ENCODE peak calls at places on chromosomes 12 and 14, in eight cellular contexts. Y, I, D, C, E, H, J and W are unnamed samples.

GRCh38 chr14:80426686-80427085 is 215.4 kb upstream of the DIO2 start:
- DNase-seq in Y (no peak), I (no peak), D (no peak), C (no peak), E (no peak), H (no peak), J (peak; percentile 60), W (no peak)

GRCh38 chr14:36521598-36522345 is 1.7 kb upstream of the NKX2-1 start:
- DNase-seq in Y (no peak), I (no peak), D (peak; percentile 50), C (no peak), E (no peak), H (no peak), J (no peak), W (no peak)

GRCh38 chr12:6954316-6954710 is 3.2 kb downstream of the PTPN6 start:
- DNase-seq in Y (no peak), I (no peak), D (no peak), C (no peak), E (no peak), H (no peak), J (no peak), W (no peak)

GRCh38 chr14:67393689-67394088 is 18.3 kb downstream of the PLEK2 start:
- DNase-seq in Y (no peak), I (no peak), D (no peak), C (no peak), E (no peak), H (no peak), J (no peak), W (no peak)

GRCh38 chr14:81157431-81157830 is 63.3 kb downstream of the GTF2A1 start:
- DNase-seq in Y (no peak), I (no peak), D (no peak), C (no peak), E (no peak), H (no peak), J (no peak), W (no peak)

GRCh38 chr12:112988224-112988623 is 9.9 kb downstream of the OAS2 start:
- DNase-seq in Y (no peak), I (no peak), D (no peak), C (no peak), E (no peak), H (no peak), J (no peak), W (no peak)

GRCh38 chr12:79203103-79203502 is 338.5 kb downstream of the SYT1 start:
- DNase-seq in Y (no peak), I (no peak), D (no peak), C (no peak), E (no peak), H (no peak), J (peak; percentile 7), W (no peak)

GRCh38 chr14:20302042-20302761 is 3.5 kb downstream of the TTC5 start:
- DNase-seq in Y (no peak), I (no peak), D (peak; percentile 52), C (no peak), E (no peak), H (no peak), J (peak; percentile 20), W (no peak)

GRCh38 chr14:72532686-72533454 is 361.0 kb downstream of the DPF3 start:
- DNase-seq in Y (no peak), I (no peak), D (no peak), C (no peak), E (no peak), H (no peak), J (no peak), W (no peak)

GRCh38 chr12:27048822-27049752 is 26.7 kb downstream of the MED21 start:
- DNase-seq in Y (no peak), I (no peak), D (peak; percentile 32), C (no peak), E (no peak), H (no peak), J (peak; percentile 90), W (no peak)

GRCh38 chr12:108801736-108802665 is 55.4 kb downstream of the SSH1 start:
- DNase-seq in Y (no peak), I (peak; percentile 90), D (peak; percentile 100), C (peak; percentile 72), E (peak; percentile 52), H (peak; percentile 83), J (peak; percentile 66), W (peak; percentile 83)

GRCh38 chr12:12210983-12211382 is 55.9 kb downstream of the LRP6 start:
- DNase-seq in Y (no peak), I (no peak), D (no peak), C (no peak), E (no peak), H (no peak), J (no peak), W (no peak)

GRCh38 chr14:34741840-34742239 is 27.4 kb upstream of the CFL2 start:
- DNase-seq in Y (no peak), I (no peak), D (no peak), C (no peak), E (no peak), H (no peak), J (no peak), W (no peak)

GRCh38 chr14:35420036-35420811 is 15.7 kb upstream of the NFKBIA start:
- DNase-seq in Y (no peak), I (no peak), D (no peak), C (no peak), E (no peak), H (no peak), J (peak; percentile 50), W (no peak)

GRCh38 chr12:111448831-111449790 is 43.4 kb downstream of the SH2B3 start:
- DNase-seq in Y (no peak), I (peak; percentile 34), D (no peak), C (peak; percentile 10), E (no peak), H (no peak), J (no peak), W (no peak)

GRCh38 chr14:64502476-64503183 is 1.0 kb downstream of the ZBTB25 start:
- DNase-seq in Y (no peak), I (no peak), D (peak; percentile 47), C (peak; percentile 38), E (no peak), H (peak; percentile 74), J (peak; percentile 30), W (no peak)

GRCh38 chr14:35121026-35121886 is 534 bp downstream of the PPP2R3C start:
- DNase-seq in Y (no peak), I (no peak), D (no peak), C (no peak), E (no peak), H (no peak), J (peak; percentile 32), W (peak; percentile 54)

GRCh38 chr14:101964297-101965144 is at the start of gene DYNC1H1:
- DNase-seq in Y (peak; percentile 90), I (peak; percentile 95), D (peak; percentile 94), C (peak; percentile 96), E (peak; percentile 93), H (peak; percentile 96), J (peak; percentile 99), W (peak; percentile 96)

GRCh38 chr14:101966742-101967141 is 2.4 kb downstream of the DYNC1H1 start:
- DNase-seq in Y (no peak), I (no peak), D (no peak), C (no peak), E (no peak), H (no peak), J (no peak), W (no peak)

GRCh38 chr14:101965796-101966718 is 1.7 kb downstream of the DYNC1H1 start:
- DNase-seq in Y (no peak), I (peak; percentile 38), D (no peak), C (no peak), E (no peak), H (no peak), J (peak; percentile 39), W (no peak)

GRCh38 chr14:101963611-101964296 is 619 bp upstream of the DYNC1H1 start:
- DNase-seq in Y (no peak), I (peak; percentile 59), D (no peak), C (no peak), E (no peak), H (peak; percentile 67), J (no peak), W (no peak)

GRCh38 chr14:101965145-101965531 is 765 bp downstream of the DYNC1H1 start:
- DNase-seq in Y (peak; percentile 80), I (peak; percentile 82), D (peak; percentile 68), C (peak; percentile 55), E (peak; percentile 69), H (peak; percentile 80), J (peak; percentile 60), W (peak; percentile 81)
- H3K4me1 ChIP-seq in Y (peaks cover 15% of the 10 kb centered on the region), I (peaks cover 17% of the 10 kb centered on the region), D (no peaks in the 10 kb centered on the region), C (no peaks in the 10 kb centered on the region), E (peaks cover 72% of the 10 kb centered on the region), H (peaks cover 38% of the 10 kb centered on the region), J (peaks cover 12% of the 10 kb centered on the region), W (no peaks in the 10 kb centered on the region)

GRCh38 chr12:62862259-62862881 is 72.6 kb downstream of the PPM1H start:
- DNase-seq in Y (no peak), I (no peak), D (no peak), C (no peak), E (no peak), H (no peak), J (peak; percentile 23), W (no peak)
- H3K27ac ChIP-seq in Y (no peak overlapping the region), I (peak overlapping the region; percentile 66), D (no peak overlapping the region), C (no peak overlapping the region), E (no peak overlapping the region), H (no peak overlapping the region), J (no peak overlapping the region), W (peak overlapping the region; percentile 57)

GRCh38 chr12:128792881-128793280 is 30.9 kb downstream of the SLC15A4 start:
- DNase-seq in Y (no peak), I (no peak), D (no peak), C (no peak), E (no peak), H (no peak), J (no peak), W (no peak)
- H3K4me1 ChIP-seq in Y (no peaks in the 10 kb centered on the region), I (no peaks in the 10 kb centered on the region), D (peaks cover 3% of the 10 kb centered on the region), C (no peaks in the 10 kb centered on the region), E (peaks cover 54% of the 10 kb centered on the region), H (no peaks in the 10 kb centered on the region), J (no peaks in the 10 kb centered on the region), W (no peaks in the 10 kb centered on the region)

GRCh38 chr14:95313707-95314106 is 6.0 kb downstream of the CLMN start:
- DNase-seq in Y (peak; percentile 88), I (peak; percentile 85), D (no peak), C (peak; percentile 84), E (peak; percentile 38), H (peak; percentile 78), J (peak; percentile 89), W (peak; percentile 88)

GRCh38 chr14:95315579-95315978 is 4.1 kb downstream of the CLMN start:
- DNase-seq in Y (no peak), I (no peak), D (no peak), C (no peak), E (no peak), H (no peak), J (no peak), W (no peak)

GRCh38 chr14:95314609-95315008 is 5.1 kb downstream of the CLMN start:
- DNase-seq in Y (peak; percentile 52), I (no peak), D (no peak), C (no peak), E (no peak), H (no peak), J (peak; percentile 36), W (peak; percentile 59)

GRCh38 chr14:95316826-95317225 is 2.9 kb downstream of the CLMN start:
- DNase-seq in Y (no peak), I (no peak), D (peak; percentile 31), C (no peak), E (no peak), H (no peak), J (no peak), W (peak; percentile 53)

DNA sequence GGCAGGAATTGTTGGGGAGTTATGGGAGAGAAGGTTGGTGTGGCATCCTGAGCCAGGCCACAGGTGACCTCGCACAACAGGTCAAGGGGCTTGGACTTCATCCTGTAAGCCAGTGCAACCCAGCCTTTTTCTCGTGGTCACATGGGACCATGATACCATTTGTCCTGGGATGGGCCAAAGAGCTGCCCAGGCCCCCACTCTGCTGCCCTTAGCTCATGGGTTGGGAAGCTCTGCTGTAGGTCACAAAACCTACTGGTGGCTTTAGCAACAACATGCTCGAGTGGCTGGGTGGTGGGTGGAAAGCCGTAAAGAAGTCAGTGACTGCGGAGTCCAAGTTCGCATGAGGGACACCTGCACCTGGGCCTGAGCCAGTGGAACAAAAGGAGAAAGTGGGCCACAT is 4.6 kb downstream of the CLMN start:
- DNase-seq in Y (no peak), I (no peak), D (no peak), C (no peak), E (no peak), H (no peak), J (no peak), W (peak; percentile 62)
- H3K27ac ChIP-seq in Y (peak overlapping the region; percentile 76), I (peak overlapping the region; percentile 40), D (no peak overlapping the region), C (peak overlapping the region; percentile 69), E (no peak overlapping the region), H (no peak overlapping the region), J (no peak overlapping the region), W (no peak overlapping the region)